ENCODE peak calls at places on chromosomes 13 and 19, in six cellular contexts. Y is stimulated activated CD4-positive, alpha-beta T cell treated with anti-CD3 and anti-CD28 coated beads, Interleukin-15, amount 100 ng/mL, for 1 hour; N is COR-L47; B is SK-N-DZ; C is GF-D8; W is EL. D is an unnamed sample.
A peak's percentile ranks its signal among the peaks of the same experiment; 100 is the strongest.

GRCh38 chr13:32454886-32455593 is 27.1 kb upstream of the N4BP2L1 start:
- DNase-seq in Y (no peak), N (no peak), B (no peak), C (no peak), W (no peak), D (no peak)

GRCh38 chr19:49809155-49809986 is 3.7 kb downstream of the FUZ start:
- DNase-seq in Y (no peak), N (no peak), B (no peak), C (no peak), W (peak; percentile 37), D (peak; percentile 53)

GRCh38 chr19:19451429-19452240 is 46.2 kb downstream of the GATAD2A start:
- DNase-seq in Y (no peak), N (no peak), B (no peak), C (no peak), W (no peak), D (no peak)

GRCh38 chr19:39679791-39680168 is 24.1 kb downstream of the LGALS16 start:
- DNase-seq in Y (no peak), N (no peak), B (no peak), C (no peak), W (no peak), D (no peak)

GRCh38 chr13:66154981-66155380 is 1075.2 kb downstream of the PCDH9 start:
- DNase-seq in Y (no peak), N (no peak), B (no peak), C (peak; percentile 25), W (peak; percentile 33), D (no peak)

GRCh38 chr13:24995225-24995804 is 100.6 kb upstream of the PABPC3 start:
- DNase-seq in Y (no peak), N (peak; percentile 83), B (peak; percentile 77), C (peak; percentile 54), W (peak; percentile 75), D (peak; percentile 70)

GRCh38 chr19:45632468-45633196 is 6.6 kb downstream of the EML2 start:
- DNase-seq in Y (no peak), N (no peak), B (no peak), C (no peak), W (peak; percentile 96), D (peak; percentile 87)

GRCh38 chr19:42091300-42092266 is 15.6 kb downstream of the ZNF574 start:
- DNase-seq in Y (no peak), N (no peak), B (no peak), C (no peak), W (peak; percentile 27), D (peak; percentile 71)

GRCh38 chr13:82674546-82674945 is 1207.7 kb downstream of the SLITRK1 start:
- DNase-seq in Y (no peak), N (no peak), B (no peak), C (no peak), W (no peak), D (no peak)

GRCh38 chr19:28468701-28469459 is 744.1 kb downstream of the UQCRFS1 start:
- DNase-seq in Y (no peak), N (no peak), B (no peak), C (peak; percentile 77), W (peak; percentile 45), D (no peak)

GRCh38 chr13:98875146-98875729 is 102.6 kb downstream of the DOCK9 start:
- DNase-seq in Y (no peak), N (no peak), B (no peak), C (no peak), W (no peak), D (no peak)

GRCh38 chr13:97200081-97200942 is 21.8 kb upstream of the MBNL2 start:
- DNase-seq in Y (no peak), N (no peak), B (no peak), C (no peak), W (no peak), D (no peak)

GRCh38 chr19:13764821-13765394 is 586 bp downstream of the MRI1 start:
- DNase-seq in Y (no peak), N (no peak), B (no peak), C (no peak), W (no peak), D (peak; percentile 46)

GRCh38 chr13:94178625-94179244 is 300.7 kb downstream of the DCT start:
- DNase-seq in Y (no peak), N (no peak), B (peak; percentile 18), C (no peak), W (no peak), D (no peak)

GRCh38 chr19:12750851-12751250 is 740 bp upstream of the BEST2 start:
- DNase-seq in Y (no peak), N (no peak), B (no peak), C (no peak), W (no peak), D (no peak)

GRCh38 chr13:50914848-50915247 is 5.3 kb downstream of the RNASEH2B start:
- DNase-seq in Y (no peak), N (no peak), B (no peak), C (peak; percentile 35), W (peak; percentile 53), D (no peak)

GRCh38 chr13:37602743-37603381 is 4.3 kb upstream of the POSTN start:
- DNase-seq in Y (no peak), N (no peak), B (no peak), C (no peak), W (peak; percentile 31), D (no peak)